ENCODE peak calls at places on chromosome 3, in ten cellular contexts. Z is AG08395; H is activated CD8-positive, alpha-beta memory T cell treated with anti-CD3 and anti-CD28 coated beads, Interleukin-2, amount 50 U/mL, for 48 hours; A is HTR-8/SVneo; O is DND-41; F is GM23248; G is GM13977; U is astrocyte of the spinal cord; K is stimulated activated CD8-positive, alpha-beta memory T cell treated with anti-CD3 and anti-CD28 coated beads, Interleukin-4, amount 100 ng/mL, for 4 hours; M is right cardiac atrium. N is an unnamed sample.

GRCh38 chr3:134754768-134755559 is 40.1 kb upstream of the EPHB1 start:
- DNase-seq in K (no peak), F (peak), A (peak), Z (peak), U (peak), O (peak), M (peak), G (peak), H (peak), N (peak)

GRCh38 chr3:31779514-31779913 is 201.5 kb downstream of the OSBPL10 start:
- DNase-seq in A (no peak), F (no peak), G (no peak), H (no peak), K (no peak), M (no peak), Z (no peak), O (no peak), U (no peak), N (no peak)

GRCh38 chr3:98777801-98778220 is 14.7 kb downstream of the ST3GAL6 start:
- DNase-seq in F (peak), A (no peak), U (peak), G (no peak), H (no peak), K (no peak), Z (peak), M (no peak), O (no peak), N (no peak)

GRCh38 chr3:30548605-30549004 is 57.8 kb upstream of the TGFBR2 start:
- DNase-seq in O (peak), G (no peak), Z (no peak), M (no peak), U (no peak), H (peak), K (no peak), A (no peak), F (peak), N (peak)

GRCh38 chr3:126441256-126441880 is 34.3 kb downstream of the ZXDC start:
- DNase-seq in F (no peak), M (no peak), Z (no peak), H (peak), K (no peak), O (no peak), A (no peak), G (no peak), U (no peak), N (no peak)

GRCh38 chr3:112653881-112654300 is 12.9 kb upstream of the CCDC80 start:
- DNase-seq in A (peak), Z (peak), U (peak), F (peak), M (peak), G (no peak), K (no peak), H (no peak), O (no peak), N (peak)

GRCh38 chr3:149646181-149646766 is 11.6 kb downstream of the WWTR1 start:
- DNase-seq in O (no peak), U (peak), H (no peak), G (no peak), A (no peak), K (no peak), M (no peak), Z (peak), F (peak), N (peak)

GRCh38 chr3:184289426-184289938 is 9.6 kb upstream of the PSMD2 start:
- DNase-seq in G (peak), O (peak), F (peak), M (no peak), U (peak), H (peak), Z (peak), K (peak), A (peak), N (peak)

GRCh38 chr3:87410110-87410509 is 133.7 kb upstream of the POU1F1 start:
- DNase-seq in H (no peak), F (peak), A (no peak), G (no peak), U (peak), M (no peak), K (no peak), Z (peak), O (no peak), N (no peak)

GRCh38 chr3:102531686-102532085 is 96.9 kb downstream of the ZPLD1 start:
- DNase-seq in G (no peak), A (peak), K (no peak), Z (no peak), O (no peak), M (no peak), H (no peak), U (no peak), F (no peak), N (peak)

GRCh38 chr3:196778755-196779154 is 39.1 kb downstream of the PAK2 start:
- DNase-seq in K (no peak), A (no peak), H (no peak), Z (peak), M (no peak), F (peak), G (no peak), U (peak), O (no peak), N (no peak)

GRCh38 chr3:52845691-52846426 is 11.0 kb upstream of the MUSTN1 start:
- DNase-seq in K (no peak), F (peak), G (no peak), Z (peak), U (no peak), M (peak), H (no peak), O (no peak), A (peak), N (no peak)

GRCh38 chr3:72306800-72307341 is 521.9 kb upstream of the PROK2 start:
- DNase-seq in O (no peak), Z (no peak), K (no peak), M (no peak), F (no peak), U (peak), H (no peak), A (no peak), G (no peak), N (no peak)

GRCh38 chr3:47225310-47225906 is 57.2 kb downstream of the KIF9 start:
- DNase-seq in O (no peak), F (peak), H (no peak), K (no peak), A (no peak), U (peak), G (peak), Z (no peak), M (no peak), N (no peak)

GRCh38 chr3:108489776-108490175 is 20.6 kb downstream of the MYH15 start:
- DNase-seq in Z (peak), G (peak), F (peak), M (no peak), A (peak), K (no peak), H (no peak), U (peak), O (peak), N (peak)

GRCh38 chr3:114879059-114880031 is 267.7 kb downstream of the ZBTB20 start:
- DNase-seq in A (no peak), K (no peak), U (peak), Z (peak), G (peak), M (no peak), H (no peak), F (peak), O (no peak), N (peak)

N was measured in RWPE1.